ENCODE peak calls at places on chromosomes 11 and 22, in ten cellular contexts. One of them, this sample, is unnamed.

GRCh38 chr11:6574816-6575715 is 28.4 kb downstream of the RRP8 start:
- DNase-seq in K562: no peak
- DNase-seq in HFF-Myc: no peak
- DNase-seq in endothelial cell: no peak
- DNase-seq in adrenal gland: no peak
- DNase-seq in coronary artery: no peak
- DNase-seq in gastrocnemius medialis: no peak
- DNase-seq in glutamatergic neuron: no peak
- DNase-seq in Calu3: no peak
- DNase-seq in right lobe of liver: no peak
- DNase-seq in this sample: no peak

GRCh38 chr22:46045459-46046298 is 68.7 kb upstream of the WNT7B start:
- DNase-seq in K562: no peak
- DNase-seq in HFF-Myc: no peak
- DNase-seq in endothelial cell: no peak
- DNase-seq in adrenal gland: no peak
- DNase-seq in coronary artery: peak; percentile 88
- DNase-seq in gastrocnemius medialis: peak; percentile 79
- DNase-seq in glutamatergic neuron: no peak
- DNase-seq in Calu3: no peak
- DNase-seq in right lobe of liver: peak; percentile 81
- DNase-seq in this sample: no peak

GRCh38 chr11:788953-789940 is 643 bp downstream of the CEND1 start:
- DNase-seq in K562: no peak
- DNase-seq in HFF-Myc: no peak
- DNase-seq in endothelial cell: no peak
- DNase-seq in adrenal gland: no peak
- DNase-seq in coronary artery: no peak
- DNase-seq in gastrocnemius medialis: no peak
- DNase-seq in glutamatergic neuron: no peak
- DNase-seq in Calu3: no peak
- DNase-seq in right lobe of liver: no peak
- DNase-seq in this sample: no peak

GRCh38 chr11:119641991-119642745 is 86.8 kb downstream of the NECTIN1 start:
- DNase-seq in K562: peak; percentile 72
- DNase-seq in HFF-Myc: peak; percentile 9
- DNase-seq in endothelial cell: no peak
- DNase-seq in adrenal gland: no peak
- DNase-seq in coronary artery: no peak
- DNase-seq in gastrocnemius medialis: no peak
- DNase-seq in glutamatergic neuron: no peak
- DNase-seq in Calu3: peak; percentile 33
- DNase-seq in right lobe of liver: no peak
- DNase-seq in this sample: peak; percentile 59

GRCh38 chr11:61736310-61736709 is 16.1 kb upstream of the MYRF start:
- DNase-seq in K562: no peak
- DNase-seq in HFF-Myc: no peak
- DNase-seq in endothelial cell: no peak
- DNase-seq in adrenal gland: no peak
- DNase-seq in coronary artery: no peak
- DNase-seq in gastrocnemius medialis: no peak
- DNase-seq in glutamatergic neuron: no peak
- DNase-seq in Calu3: no peak
- DNase-seq in right lobe of liver: no peak
- DNase-seq in this sample: no peak

GRCh38 chr11:73995247-73995646 is 12.6 kb upstream of the UCP2 start:
- DNase-seq in K562: no peak
- DNase-seq in HFF-Myc: no peak
- DNase-seq in endothelial cell: no peak
- DNase-seq in adrenal gland: no peak
- DNase-seq in coronary artery: no peak
- DNase-seq in gastrocnemius medialis: no peak
- DNase-seq in glutamatergic neuron: no peak
- DNase-seq in Calu3: no peak
- DNase-seq in right lobe of liver: no peak
- DNase-seq in this sample: peak; percentile 43

GRCh38 chr11:108875134-108875533 is 210.3 kb downstream of the DDX10 start:
- DNase-seq in K562: no peak
- DNase-seq in HFF-Myc: no peak
- DNase-seq in endothelial cell: no peak
- DNase-seq in adrenal gland: no peak
- DNase-seq in coronary artery: no peak
- DNase-seq in gastrocnemius medialis: no peak
- DNase-seq in glutamatergic neuron: no peak
- DNase-seq in Calu3: no peak
- DNase-seq in right lobe of liver: no peak
- DNase-seq in this sample: no peak

GRCh38 chr11:114135737-114136151 is 76.2 kb downstream of the ZBTB16 start:
- DNase-seq in K562: no peak
- DNase-seq in HFF-Myc: no peak
- DNase-seq in endothelial cell: no peak
- DNase-seq in adrenal gland: no peak
- DNase-seq in coronary artery: no peak
- DNase-seq in gastrocnemius medialis: no peak
- DNase-seq in glutamatergic neuron: no peak
- DNase-seq in Calu3: no peak
- DNase-seq in right lobe of liver: no peak
- DNase-seq in this sample: no peak

GRCh38 chr11:64489831-64490441 is 101.1 kb upstream of the SLC22A12 start:
- DNase-seq in K562: peak; percentile 78
- DNase-seq in HFF-Myc: no peak
- DNase-seq in endothelial cell: peak; percentile 78
- DNase-seq in adrenal gland: peak; percentile 75
- DNase-seq in coronary artery: no peak
- DNase-seq in gastrocnemius medialis: peak; percentile 16
- DNase-seq in glutamatergic neuron: peak; percentile 82
- DNase-seq in Calu3: peak; percentile 69
- DNase-seq in right lobe of liver: peak; percentile 64
- DNase-seq in this sample: peak; percentile 53
- TF ChIP-seq CTCF in K562: peak; percentile 97
- TF ChIP-seq CTCF in HFF-Myc: peak; percentile 82
- TF ChIP-seq CTCF in endothelial cell: peak; percentile 75
- TF ChIP-seq CTCF in adrenal gland: peak; percentile 65
- TF ChIP-seq CTCF in coronary artery: peak; percentile 52
- TF ChIP-seq CTCF in gastrocnemius medialis: peak; percentile 33
- TF ChIP-seq CTCF in glutamatergic neuron: peak; percentile 86
- TF ChIP-seq CTCF in Calu3: peak; percentile 75
- TF ChIP-seq CTCF in right lobe of liver: peak; percentile 48
- TF ChIP-seq CTCF in this sample: peak; percentile 46

GRCh38 chr11:14973621-14974020 is 1.5 kb upstream of the CALCA start:
- DNase-seq in K562: no peak
- DNase-seq in HFF-Myc: no peak
- DNase-seq in endothelial cell: peak; percentile 45
- DNase-seq in adrenal gland: no peak
- DNase-seq in coronary artery: no peak
- DNase-seq in gastrocnemius medialis: no peak
- DNase-seq in glutamatergic neuron: peak; percentile 62
- DNase-seq in Calu3: peak; percentile 19
- DNase-seq in right lobe of liver: no peak
- DNase-seq in this sample: no peak
- TF ChIP-seq CTCF in K562: no peak
- TF ChIP-seq CTCF in HFF-Myc: no peak
- TF ChIP-seq CTCF in endothelial cell: no peak
- TF ChIP-seq CTCF in adrenal gland: no peak
- TF ChIP-seq CTCF in coronary artery: no peak
- TF ChIP-seq CTCF in gastrocnemius medialis: no peak
- TF ChIP-seq CTCF in glutamatergic neuron: no peak
- TF ChIP-seq CTCF in Calu3: no peak
- TF ChIP-seq CTCF in right lobe of liver: no peak
- TF ChIP-seq CTCF in this sample: no peak

GRCh38 chr22:30414525-30415047 is 11.0 kb upstream of the MTFP1 start:
- DNase-seq in K562: no peak
- DNase-seq in HFF-Myc: no peak
- DNase-seq in endothelial cell: no peak
- DNase-seq in adrenal gland: no peak
- DNase-seq in coronary artery: no peak
- DNase-seq in gastrocnemius medialis: no peak
- DNase-seq in glutamatergic neuron: no peak
- DNase-seq in Calu3: no peak
- DNase-seq in right lobe of liver: no peak
- DNase-seq in this sample: no peak

GRCh38 chr22:30411780-30412179 is 13.8 kb upstream of the MTFP1 start:
- DNase-seq in K562: no peak
- DNase-seq in HFF-Myc: no peak
- DNase-seq in endothelial cell: no peak
- DNase-seq in adrenal gland: no peak
- DNase-seq in coronary artery: no peak
- DNase-seq in gastrocnemius medialis: no peak
- DNase-seq in glutamatergic neuron: no peak
- DNase-seq in Calu3: no peak
- DNase-seq in right lobe of liver: no peak
- DNase-seq in this sample: no peak

GRCh38 chr22:30413745-30414524 is 11.6 kb upstream of the MTFP1 start:
- DNase-seq in K562: no peak
- DNase-seq in HFF-Myc: no peak
- DNase-seq in endothelial cell: no peak
- DNase-seq in adrenal gland: no peak
- DNase-seq in coronary artery: no peak
- DNase-seq in gastrocnemius medialis: no peak
- DNase-seq in glutamatergic neuron: no peak
- DNase-seq in Calu3: no peak
- DNase-seq in right lobe of liver: no peak
- DNase-seq in this sample: no peak

GRCh38 chr22:30416403-30416802 is 9.2 kb upstream of the MTFP1 start:
- DNase-seq in K562: no peak
- DNase-seq in HFF-Myc: no peak
- DNase-seq in endothelial cell: no peak
- DNase-seq in adrenal gland: no peak
- DNase-seq in coronary artery: no peak
- DNase-seq in gastrocnemius medialis: no peak
- DNase-seq in glutamatergic neuron: no peak
- DNase-seq in Calu3: peak; percentile 22
- DNase-seq in right lobe of liver: no peak
- DNase-seq in this sample: no peak

DNA sequence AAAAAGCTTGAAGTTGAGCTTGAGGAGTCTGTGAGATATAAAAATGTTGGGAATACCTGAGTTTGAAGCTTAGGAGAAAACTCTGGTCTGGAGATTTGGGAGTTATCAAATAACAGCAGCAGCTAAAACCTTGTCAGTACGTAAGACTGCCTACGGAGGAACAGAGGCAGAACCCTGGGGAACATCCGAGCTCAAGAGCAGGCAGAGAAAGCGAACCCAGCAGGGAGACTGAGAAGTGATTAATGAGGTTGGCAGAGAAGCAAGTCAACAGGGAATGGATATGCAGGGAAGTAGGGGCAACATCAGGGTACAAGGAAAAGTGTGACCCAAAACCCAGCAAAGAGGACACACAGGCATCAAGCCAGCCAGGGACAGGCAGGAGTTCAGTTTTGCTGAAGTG is 12.6 kb upstream of the MTFP1 start:
- DNase-seq in K562: no peak
- DNase-seq in HFF-Myc: no peak
- DNase-seq in endothelial cell: no peak
- DNase-seq in adrenal gland: no peak
- DNase-seq in coronary artery: no peak
- DNase-seq in gastrocnemius medialis: no peak
- DNase-seq in glutamatergic neuron: no peak
- DNase-seq in Calu3: no peak
- DNase-seq in right lobe of liver: no peak
- DNase-seq in this sample: no peak
- TF ChIP-seq CTCF in K562: no peak
- TF ChIP-seq CTCF in HFF-Myc: no peak
- TF ChIP-seq CTCF in endothelial cell: no peak
- TF ChIP-seq CTCF in adrenal gland: no peak
- TF ChIP-seq CTCF in coronary artery: no peak
- TF ChIP-seq CTCF in gastrocnemius medialis: no peak
- TF ChIP-seq CTCF in glutamatergic neuron: no peak
- TF ChIP-seq CTCF in Calu3: no peak
- TF ChIP-seq CTCF in right lobe of liver: no peak
- TF ChIP-seq CTCF in this sample: no peak

GRCh38 chr22:48751539-48752437 is 1075.9 kb downstream of the BRD1 start:
- DNase-seq in K562: no peak
- DNase-seq in HFF-Myc: no peak
- DNase-seq in endothelial cell: no peak
- DNase-seq in adrenal gland: no peak
- DNase-seq in coronary artery: peak; percentile 58
- DNase-seq in gastrocnemius medialis: no peak
- DNase-seq in glutamatergic neuron: no peak
- DNase-seq in Calu3: no peak
- DNase-seq in right lobe of liver: no peak
- DNase-seq in this sample: no peak

GRCh38 chr22:48753381-48753730 is 1074.3 kb downstream of the BRD1 start:
- DNase-seq in K562: no peak
- DNase-seq in HFF-Myc: no peak
- DNase-seq in endothelial cell: no peak
- DNase-seq in adrenal gland: no peak
- DNase-seq in coronary artery: no peak
- DNase-seq in gastrocnemius medialis: no peak
- DNase-seq in glutamatergic neuron: no peak
- DNase-seq in Calu3: no peak
- DNase-seq in right lobe of liver: no peak
- DNase-seq in this sample: no peak

GRCh38 chr22:48753752-48754517 is 1073.7 kb downstream of the BRD1 start:
- DNase-seq in K562: no peak
- DNase-seq in HFF-Myc: no peak
- DNase-seq in endothelial cell: no peak
- DNase-seq in adrenal gland: no peak
- DNase-seq in coronary artery: peak; percentile 61
- DNase-seq in gastrocnemius medialis: no peak
- DNase-seq in glutamatergic neuron: peak; percentile 1
- DNase-seq in Calu3: no peak
- DNase-seq in right lobe of liver: no peak
- DNase-seq in this sample: no peak

GRCh38 chr22:48750826-48751440 is 1076.7 kb downstream of the BRD1 start:
- DNase-seq in K562: no peak
- DNase-seq in HFF-Myc: no peak
- DNase-seq in endothelial cell: no peak
- DNase-seq in adrenal gland: no peak
- DNase-seq in coronary artery: peak; percentile 69
- DNase-seq in gastrocnemius medialis: no peak
- DNase-seq in glutamatergic neuron: no peak
- DNase-seq in Calu3: no peak
- DNase-seq in right lobe of liver: no peak
- DNase-seq in this sample: no peak

DNA sequence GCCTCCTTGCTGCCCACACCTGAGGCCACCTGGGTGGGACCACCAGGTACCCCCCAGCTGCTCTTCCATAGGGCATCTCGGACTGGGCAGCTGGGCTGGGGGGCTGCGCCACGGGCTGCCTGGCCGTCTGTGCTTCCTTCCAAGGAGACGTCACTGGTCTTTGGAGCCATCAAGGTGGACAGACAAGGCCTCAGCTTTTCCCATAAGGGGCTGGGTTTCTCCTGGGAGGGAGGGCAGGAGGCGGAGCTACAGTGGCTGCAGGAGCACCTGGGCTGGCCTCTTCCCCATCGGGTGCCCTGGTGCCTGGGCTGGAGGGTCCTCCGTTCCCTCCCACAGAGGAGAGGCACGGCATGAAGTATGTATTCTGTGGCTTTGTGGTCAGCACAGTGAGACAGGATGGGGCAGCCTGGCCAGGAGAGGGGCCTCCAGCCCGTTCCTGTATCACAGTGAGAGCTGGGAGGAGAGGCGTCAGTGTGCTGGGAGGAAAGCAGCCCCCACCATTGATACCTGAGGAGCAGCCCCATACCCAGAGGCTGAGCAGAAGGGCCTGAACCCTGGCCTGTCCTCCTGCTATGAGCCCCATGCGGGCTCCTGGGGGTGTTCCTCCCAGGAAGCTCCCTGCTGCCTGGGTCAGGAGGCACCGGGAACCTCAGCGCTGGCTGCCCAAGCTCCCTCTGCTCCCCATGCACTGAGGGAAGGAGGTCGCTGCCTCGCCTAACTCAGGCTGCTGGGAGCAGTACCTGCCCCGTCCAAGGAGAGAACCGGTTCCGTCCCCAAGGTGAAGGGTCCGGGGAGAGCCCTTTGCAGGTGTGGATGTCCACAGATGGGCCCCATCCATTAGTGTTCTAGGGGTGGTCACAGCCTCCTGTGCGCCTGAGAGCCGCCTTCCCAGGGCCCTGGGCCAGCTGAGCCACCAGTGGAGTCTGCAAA is 1075.0 kb downstream of the BRD1 start:
- DNase-seq in K562: no peak
- DNase-seq in HFF-Myc: no peak
- DNase-seq in endothelial cell: no peak
- DNase-seq in adrenal gland: no peak
- DNase-seq in coronary artery: peak; percentile 66
- DNase-seq in gastrocnemius medialis: no peak
- DNase-seq in glutamatergic neuron: no peak
- DNase-seq in Calu3: no peak
- DNase-seq in right lobe of liver: no peak
- DNase-seq in this sample: peak; percentile 24
- TF ChIP-seq CTCF in K562: no peak
- TF ChIP-seq CTCF in HFF-Myc: no peak
- TF ChIP-seq CTCF in endothelial cell: no peak
- TF ChIP-seq CTCF in adrenal gland: no peak
- TF ChIP-seq CTCF in coronary artery: no peak
- TF ChIP-seq CTCF in gastrocnemius medialis: no peak
- TF ChIP-seq CTCF in glutamatergic neuron: no peak
- TF ChIP-seq CTCF in Calu3: no peak
- TF ChIP-seq CTCF in right lobe of liver: no peak
- TF ChIP-seq CTCF in this sample: no peak

This sample was measured in GM20000.